ENCODE peak calls at places on chromosomes 1 and 21, in six cellular contexts. G is left ventricle myocardium inferior, W is astrocyte, Y is hepatocyte, I is mammary epithelial cell, Q is dorsolateral prefrontal cortex. L is an unnamed sample.

GRCh38 chr1:41464886-41465285 is 19.6 kb downstream of the EDN2 start:
- DNase-seq in Q (no peak), I (no peak), Y (no peak), G (no peak), W (no peak), L (no peak)

GRCh38 chr1:231571904-231572303 is 43.4 kb downstream of the TSNAX start:
- DNase-seq in W (no peak), Q (no peak), Y (no peak), I (peak), G (no peak), L (no peak)

GRCh38 chr1:243474384-243474851 is 218.6 kb downstream of the SDCCAG8 start:
- DNase-seq in I (no peak), Q (peak), G (no peak), W (no peak), Y (no peak), L (no peak)

GRCh38 chr1:165857046-165857801 is 29.8 kb downstream of the UCK2 start:
- DNase-seq in Y (peak), W (peak), G (no peak), I (peak), Q (no peak), L (no peak)

GRCh38 chr21:39033878-39034589 is 149.2 kb downstream of the PSMG1 start:
- DNase-seq in W (no peak), G (no peak), I (no peak), Y (peak), Q (no peak), L (peak)

GRCh38 chr1:151972533-151973270 is 21.0 kb downstream of the S100A10 start:
- DNase-seq in W (peak), Q (no peak), Y (peak), I (peak), G (no peak), L (no peak)

GRCh38 chr21:34205811-34206635 is 132.6 kb downstream of the MRPS6 start:
- DNase-seq in I (no peak), Q (no peak), G (no peak), W (no peak), Y (no peak), L (no peak)

GRCh38 chr1:37612186-37612585 is 16.4 kb upstream of the GNL2 start:
- DNase-seq in I (no peak), W (no peak), Y (no peak), Q (no peak), G (no peak), L (no peak)

GRCh38 chr21:19468981-19469715 is 1065.6 kb upstream of the TMPRSS15 start:
- DNase-seq in G (no peak), I (no peak), W (no peak), Y (peak), Q (no peak), L (no peak)

GRCh38 chr1:98398649-98399048 is 262.9 kb upstream of the SNX7 start:
- DNase-seq in Y (no peak), G (no peak), Q (no peak), I (no peak), W (peak), L (no peak)

GRCh38 chr1:196477262-196477661 is 131.0 kb downstream of the KCNT2 start:
- DNase-seq in Q (no peak), I (no peak), Y (no peak), W (no peak), G (no peak), L (no peak)
- H3K27ac ChIP-seq in Q (no peak), I (no peak), Y (no peak), W (no peak), G (no peak), L (no peak)

GRCh38 chr21:44052071-44052829 is 40.1 kb downstream of the TRAPPC10 start:
- DNase-seq in Y (no peak), G (no peak), I (no peak), W (no peak), Q (no peak), L (no peak)

GRCh38 chr21:44054710-44055109 is 42.6 kb downstream of the TRAPPC10 start:
- DNase-seq in Y (peak), I (no peak), W (peak), G (no peak), Q (no peak), L (no peak)

GRCh38 chr21:44051462-44051941 is 39.4 kb downstream of the TRAPPC10 start:
- DNase-seq in G (peak), W (peak), Y (no peak), Q (peak), I (no peak), L (no peak)

GRCh38 chr21:44053567-44053966 is 41.5 kb downstream of the TRAPPC10 start:
- DNase-seq in I (no peak), W (no peak), Y (no peak), G (no peak), Q (no peak), L (no peak)

DNA sequence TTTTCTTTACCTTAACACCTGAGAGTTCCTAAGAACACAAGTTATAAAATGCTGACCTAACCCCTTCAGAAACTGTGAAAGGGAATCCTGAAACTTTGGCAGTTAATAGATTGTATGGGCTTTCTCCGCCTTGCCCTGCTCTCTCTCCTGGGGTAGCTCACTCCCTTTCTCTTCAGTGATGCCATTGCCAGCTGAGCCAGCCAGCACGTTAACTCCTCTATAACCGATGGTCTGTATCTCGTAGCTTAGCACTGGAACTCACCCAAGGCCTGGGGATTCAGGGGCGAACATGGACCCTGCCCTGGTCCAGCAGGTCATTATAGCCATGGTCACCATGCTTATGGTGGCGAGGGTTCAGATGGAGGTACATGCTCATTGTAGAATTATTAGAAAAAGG is 40.7 kb downstream of the TRAPPC10 start:
- DNase-seq in I (no peak), W (no peak), G (no peak), Q (no peak), Y (no peak), L (no peak)
- H3K27ac ChIP-seq in I (no peak), W (no peak), G (peak), Q (peak), Y (peak), L (no peak)

DNA sequence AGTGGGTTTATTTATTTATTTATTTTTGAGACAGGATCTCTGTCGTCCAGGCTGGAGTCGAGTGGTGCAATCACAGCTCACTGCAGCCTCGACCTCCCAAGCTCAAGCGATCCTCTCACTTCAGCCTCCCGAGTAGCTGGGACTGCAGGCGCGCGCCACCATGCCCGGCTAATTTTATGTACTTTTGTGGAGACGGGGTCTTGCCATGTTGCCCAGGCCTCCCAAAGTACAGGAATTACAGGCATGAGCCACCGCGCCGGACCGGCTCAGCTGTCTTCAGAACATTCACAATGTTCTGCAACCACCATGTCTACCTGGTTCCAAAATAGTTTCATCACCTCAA is 406 bp upstream of the DNAJC8 start:
- DNase-seq in I (no peak), Q (no peak), G (no peak), W (no peak), Y (no peak), L (no peak)
- H3K27ac ChIP-seq in I (no peak), Q (peak), G (peak), W (no peak), Y (no peak), L (peak)

GRCh38 chr1:99599678-99600175 is 46.2 kb upstream of the PALMD start:
- DNase-seq in Y (peak), I (peak), G (peak), Q (no peak), W (peak), L (no peak)
- H3K27ac ChIP-seq in Y (no peak), I (no peak), G (peak), Q (no peak), W (peak), L (no peak)

GRCh38 chr1:61387829-61388228 is 305.5 kb downstream of the NFIA start:
- DNase-seq in G (no peak), Y (no peak), Q (no peak), W (no peak), I (no peak), L (no peak)
- H3K27ac ChIP-seq in G (no peak), Y (no peak), Q (no peak), W (no peak), I (no peak), L (no peak)